ENCODE peak calls at places on chromosomes 6 and 20, in seven cellular contexts. M is chondrocyte, F is DMS79, E is substantia nigra, N is cardiac fibroblast, O is fibroblast of mammary gland, T is NAMALWA. I is an unnamed sample.

GRCh38 chr6:44545224-44545623 is 157.7 kb downstream of the CDC5L start:
- DNase-seq in N (no peak), O (no peak), E (no peak), M (no peak), T (no peak), F (no peak), I (no peak)

GRCh38 chr6:158226655-158227512 is 58.7 kb downstream of the GTF2H5 start:
- DNase-seq in F (no peak), E (no peak), M (peak; percentile 52), T (no peak), O (no peak), N (no peak), I (no peak)

GRCh38 chr6:96812077-96812703 is 25.1 kb downstream of the GPR63 start:
- DNase-seq in O (no peak), F (no peak), T (no peak), E (no peak), M (no peak), N (peak; percentile 28), I (no peak)

GRCh38 chr20:47187450-47188195 is 168.9 kb downstream of the ZMYND8 start:
- DNase-seq in T (no peak), F (no peak), N (no peak), E (no peak), M (no peak), O (no peak), I (no peak)

GRCh38 chr20:300345-300744 is 3.0 kb downstream of the ZCCHC3 start:
- DNase-seq in F (no peak), T (peak; percentile 30), M (no peak), O (no peak), E (no peak), N (peak; percentile 22), I (no peak)

GRCh38 chr6:147782302-147782701 is 273.8 kb downstream of the SAMD5 start:
- DNase-seq in N (no peak), F (no peak), M (no peak), E (no peak), O (peak; percentile 39), T (no peak), I (no peak)

GRCh38 chr20:3808141-3808479 is 12.0 kb downstream of the CDC25B start:
- DNase-seq in O (peak; percentile 99), F (peak; percentile 26), N (peak; percentile 98), T (no peak), M (peak; percentile 96), E (no peak), I (no peak)

GRCh38 chr20:55069951-55070350 is 594.6 kb downstream of the DOK5 start:
- DNase-seq in E (no peak), O (no peak), T (no peak), N (no peak), F (no peak), M (no peak), I (no peak)

GRCh38 chr20:60011512-60012507 is 53.6 kb downstream of the CDH26 start:
- DNase-seq in T (no peak), M (no peak), E (no peak), F (no peak), O (no peak), N (no peak), I (no peak)